ENCODE peak calls at places on chromosomes 2 and 18, in nine cellular contexts. T is esophagus squamous epithelium, Z is ovary, F is stomach, D is prostate gland, S is spleen, G is HCT116, E is uterus, U is heart left ventricle. K is an unnamed sample.

GRCh38 chr2:157307021-157307420 is 18.6 kb downstream of the ERMN start:
- DNase-seq in T (no peak), Z (no peak), F (no peak), D (no peak), S (no peak), G (no peak), E (no peak), U (no peak), K (no peak)

GRCh38 chr2:190858817-190859216 is 21.8 kb upstream of the GLS start:
- DNase-seq in T (no peak), Z (no peak), F (no peak), D (no peak), S (no peak), G (no peak), E (no peak), U (no peak), K (no peak)

GRCh38 chr2:6877402-6878305 is at the start of gene RSAD2:
- DNase-seq in T (no peak), Z (peak; percentile 49), F (peak; percentile 40), D (peak; percentile 28), S (peak; percentile 76), G (no peak), E (peak; percentile 36), U (peak; percentile 50), K (no peak)

GRCh38 chr2:207357216-207357615 is 172.5 kb upstream of the CREB1 start:
- DNase-seq in T (no peak), Z (no peak), F (no peak), D (no peak), S (no peak), G (no peak), E (no peak), U (no peak), K (no peak)

GRCh38 chr2:217622664-217623063 is 380.1 kb downstream of the TNS1 start:
- DNase-seq in T (no peak), Z (no peak), F (no peak), D (no peak), S (no peak), G (no peak), E (no peak), U (peak; percentile 34), K (peak; percentile 37)

GRCh38 chr2:96083064-96083889 is 33.1 kb downstream of the ADRA2B start:
- DNase-seq in T (no peak), Z (no peak), F (no peak), D (no peak), S (peak; percentile 86), G (no peak), E (no peak), U (peak; percentile 43), K (peak; percentile 41)

GRCh38 chr2:72917138-72917874 is at the start of gene EMX1:
- DNase-seq in T (no peak), Z (no peak), F (peak; percentile 83), D (peak; percentile 67), S (peak; percentile 79), G (peak; percentile 60), E (no peak), U (no peak), K (peak; percentile 73)

GRCh38 chr2:139544452-139544851 is 764.3 kb upstream of the NXPH2 start:
- DNase-seq in T (no peak), Z (no peak), F (no peak), D (no peak), S (no peak), G (no peak), E (no peak), U (no peak), K (no peak)

GRCh38 chr2:86028763-86029381 is 76.8 kb downstream of the POLR1A start:
- DNase-seq in T (no peak), Z (peak; percentile 41), F (no peak), D (no peak), S (peak; percentile 84), G (no peak), E (peak; percentile 9), U (peak; percentile 91), K (no peak)

GRCh38 chr2:229429529-229430067 is 158.5 kb upstream of the PID1 start:
- DNase-seq in T (no peak), Z (no peak), F (no peak), D (no peak), S (no peak), G (no peak), E (no peak), U (no peak), K (no peak)

GRCh38 chr2:129587426-129588064 is 391.9 kb upstream of the RAB6C start:
- DNase-seq in T (no peak), Z (no peak), F (no peak), D (no peak), S (no peak), G (no peak), E (no peak), U (no peak), K (peak; percentile 79)

GRCh38 chr18:49907346-49907929 is 94.1 kb upstream of the ACAA2 start:
- DNase-seq in T (no peak), Z (no peak), F (no peak), D (no peak), S (no peak), G (no peak), E (no peak), U (no peak), K (no peak)

GRCh38 chr18:76803814-76804213 is 18.5 kb upstream of the ZNF236 start:
- DNase-seq in T (no peak), Z (peak; percentile 73), F (peak; percentile 67), D (peak; percentile 54), S (no peak), G (no peak), E (peak; percentile 61), U (peak; percentile 56), K (peak; percentile 82)

GRCh38 chr2:30688956-30689401 is 118.3 kb downstream of the CAPN13 start:
- DNase-seq in T (no peak), Z (no peak), F (no peak), D (no peak), S (no peak), G (no peak), E (no peak), U (peak; percentile 57), K (no peak)

GRCh38 chr2:54983345-54984235 is 66.7 kb downstream of the RTN4 start:
- DNase-seq in T (no peak), Z (no peak), F (no peak), D (no peak), S (no peak), G (peak; percentile 4), E (no peak), U (no peak), K (no peak)

GRCh38 chr18:59769105-59769865 is 72.1 kb upstream of the CCBE1 start:
- DNase-seq in T (no peak), Z (no peak), F (no peak), D (no peak), S (no peak), G (no peak), E (no peak), U (no peak), K (no peak)

GRCh38 chr18:3340015-3340681 is 78.2 kb downstream of the MYL12B start:
- DNase-seq in T (no peak), Z (no peak), F (no peak), D (no peak), S (no peak), G (no peak), E (no peak), U (no peak), K (no peak)

GRCh38 chr2:2271471-2271941 is 59.6 kb downstream of the MYT1L start:
- DNase-seq in T (no peak), Z (no peak), F (no peak), D (no peak), S (no peak), G (no peak), E (peak; percentile 16), U (peak; percentile 29), K (peak; percentile 37)

GRCh38 chr2:108383146-108383830 is 5.5 kb downstream of the SULT1C4 start:
- DNase-seq in T (no peak), Z (no peak), F (no peak), D (no peak), S (no peak), G (no peak), E (no peak), U (no peak), K (no peak)

GRCh38 chr2:128303095-128303791 is 15.4 kb downstream of the HS6ST1 start:
- DNase-seq in T (no peak), Z (no peak), F (no peak), D (no peak), S (peak; percentile 58), G (no peak), E (no peak), U (no peak), K (no peak)

GRCh38 chr2:169573160-169573973 is at the start of gene FASTKD1:
- DNase-seq in T (peak; percentile 50), Z (peak; percentile 83), F (peak; percentile 89), D (peak; percentile 82), S (peak; percentile 95), G (peak; percentile 82), E (peak; percentile 85), U (peak; percentile 92), K (peak; percentile 95)
- TF ChIP-seq POLR2A in T (no peak), Z (no peak), F (no peak), D (no peak), S (no peak), G (peak; percentile 75), E (peak; percentile 21), U (no peak), K (no peak)

GRCh38 chr18:9380101-9380500 is 45.5 kb downstream of the TWSG1 start:
- DNase-seq in T (no peak), Z (no peak), F (no peak), D (no peak), S (no peak), G (no peak), E (no peak), U (no peak), K (no peak)
- H3K27ac ChIP-seq in T (no peak overlapping the region), Z (no peak overlapping the region), F (no peak overlapping the region), D (no peak overlapping the region), S (no peak overlapping the region), G (no peak overlapping the region), E (peak overlapping the region; percentile 49), U (no peak overlapping the region), K (no peak overlapping the region)

GRCh38 chr2:105545731-105546622 is 147.1 kb upstream of the FHL2 start:
- DNase-seq in T (no peak), Z (peak; percentile 80), F (peak; percentile 78), D (peak; percentile 44), S (peak; percentile 84), G (peak; percentile 46), E (peak; percentile 52), U (peak; percentile 60), K (peak; percentile 83)
- TF ChIP-seq CTCF in T (peak; percentile 83), Z (peak; percentile 69), F (peak; percentile 56), D (peak; percentile 47), S (peak; percentile 25), G (peak; percentile 83), E (peak; percentile 66), U (peak; percentile 86), K (peak; percentile 78)

DNA sequence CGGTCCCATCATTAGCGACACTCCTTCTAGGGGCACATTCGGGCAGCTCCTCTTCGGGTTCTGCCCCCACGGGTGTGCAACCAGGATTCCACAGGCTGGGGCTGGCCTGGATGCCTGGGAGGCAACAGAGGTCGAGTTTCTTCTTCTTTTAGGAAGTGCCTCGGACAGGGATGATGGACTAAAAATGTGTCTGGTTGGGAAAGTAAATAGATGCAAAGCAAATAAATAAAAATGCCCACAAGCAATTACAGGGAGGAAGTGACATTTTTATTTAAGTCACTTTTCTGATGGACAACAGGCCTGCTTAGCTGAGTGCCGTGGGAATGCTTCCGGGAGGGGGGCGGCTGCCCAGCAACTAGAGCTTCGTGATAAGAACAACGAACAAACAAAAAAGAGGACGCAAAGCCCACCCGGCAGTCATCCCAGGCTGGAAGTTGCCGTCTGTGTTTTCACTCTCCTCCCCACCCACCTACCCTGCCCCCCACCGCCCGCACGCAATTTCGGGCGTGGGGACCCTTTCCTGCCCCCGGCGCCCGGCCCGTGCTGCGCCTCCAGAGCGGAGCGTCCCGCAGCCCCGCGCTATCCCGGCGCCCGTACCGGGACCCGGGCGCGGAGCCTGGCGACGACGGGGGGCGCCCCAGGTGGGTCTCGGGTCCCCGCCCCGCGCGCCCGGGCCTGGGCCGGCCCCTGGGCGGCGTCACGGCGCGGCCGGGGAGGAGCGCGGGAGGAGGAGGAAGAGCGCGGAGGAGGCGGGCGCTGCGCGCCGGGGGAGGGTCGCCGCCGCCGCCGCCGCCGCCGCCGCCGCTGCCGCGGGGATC is 412 bp upstream of the NCK2 start:
- DNase-seq in T (no peak), Z (peak; percentile 52), F (peak; percentile 68), D (peak; percentile 49), S (peak; percentile 94), G (no peak), E (peak; percentile 43), U (peak; percentile 77), K (peak; percentile 67)
- TF ChIP-seq POLR2A in T (no peak), Z (no peak), F (no peak), D (peak; percentile 19), S (no peak), G (no peak), E (peak; percentile 18), U (no peak), K (no peak)